ENCODE peak calls at places on chromosomes 13 and 19, in eight cellular contexts. One of them, this sample, is unnamed.

GRCh38 chr19:51107406-51108065 is 673 bp downstream of the CTU1 start:
- DNase-seq in activated CD4-positive, alpha-beta T cell treated with anti-CD3 and anti-CD28 coated beads, Interleukin-2, amount 50 U/mL, for 1 hour: peak; percentile 8
- DNase-seq in stimulated activated CD4-positive, alpha-beta T cell treated with anti-CD3 and anti-CD28 coated beads, Interleukin-2, amount 100 ng/mL, for 48 hours: no peak
- DNase-seq in PC-9: no peak
- DNase-seq in AG10803: peak; percentile 21
- DNase-seq in heart left ventricle: no peak
- DNase-seq in brain microvascular endothelial cell: peak; percentile 25
- DNase-seq in IMR-90: peak; percentile 20
- DNase-seq in this sample: no peak

GRCh38 chr13:112638157-112638750 is 50.3 kb upstream of the TUBGCP3 start:
- DNase-seq in activated CD4-positive, alpha-beta T cell treated with anti-CD3 and anti-CD28 coated beads, Interleukin-2, amount 50 U/mL, for 1 hour: no peak
- DNase-seq in stimulated activated CD4-positive, alpha-beta T cell treated with anti-CD3 and anti-CD28 coated beads, Interleukin-2, amount 100 ng/mL, for 48 hours: no peak
- DNase-seq in PC-9: no peak
- DNase-seq in AG10803: no peak
- DNase-seq in heart left ventricle: no peak
- DNase-seq in brain microvascular endothelial cell: no peak
- DNase-seq in IMR-90: no peak
- DNase-seq in this sample: no peak

GRCh38 chr13:42680748-42681147 is 100.6 kb upstream of the FAM216B start:
- DNase-seq in activated CD4-positive, alpha-beta T cell treated with anti-CD3 and anti-CD28 coated beads, Interleukin-2, amount 50 U/mL, for 1 hour: no peak
- DNase-seq in stimulated activated CD4-positive, alpha-beta T cell treated with anti-CD3 and anti-CD28 coated beads, Interleukin-2, amount 100 ng/mL, for 48 hours: no peak
- DNase-seq in PC-9: no peak
- DNase-seq in AG10803: no peak
- DNase-seq in heart left ventricle: no peak
- DNase-seq in brain microvascular endothelial cell: no peak
- DNase-seq in IMR-90: no peak
- DNase-seq in this sample: no peak

GRCh38 chr19:1069009-1069779 is 2.2 kb downstream of the ARHGAP45 start:
- DNase-seq in activated CD4-positive, alpha-beta T cell treated with anti-CD3 and anti-CD28 coated beads, Interleukin-2, amount 50 U/mL, for 1 hour: peak; percentile 70
- DNase-seq in stimulated activated CD4-positive, alpha-beta T cell treated with anti-CD3 and anti-CD28 coated beads, Interleukin-2, amount 100 ng/mL, for 48 hours: no peak
- DNase-seq in PC-9: no peak
- DNase-seq in AG10803: no peak
- DNase-seq in heart left ventricle: peak; percentile 61
- DNase-seq in brain microvascular endothelial cell: no peak
- DNase-seq in IMR-90: no peak
- DNase-seq in this sample: no peak

GRCh38 chr19:54165222-54165621 is 5.7 kb upstream of the LENG1 start:
- DNase-seq in activated CD4-positive, alpha-beta T cell treated with anti-CD3 and anti-CD28 coated beads, Interleukin-2, amount 50 U/mL, for 1 hour: no peak
- DNase-seq in stimulated activated CD4-positive, alpha-beta T cell treated with anti-CD3 and anti-CD28 coated beads, Interleukin-2, amount 100 ng/mL, for 48 hours: no peak
- DNase-seq in PC-9: no peak
- DNase-seq in AG10803: no peak
- DNase-seq in heart left ventricle: no peak
- DNase-seq in brain microvascular endothelial cell: no peak
- DNase-seq in IMR-90: no peak
- DNase-seq in this sample: no peak

GRCh38 chr13:110593430-110594130 is 21.8 kb upstream of the NAXD start:
- DNase-seq in activated CD4-positive, alpha-beta T cell treated with anti-CD3 and anti-CD28 coated beads, Interleukin-2, amount 50 U/mL, for 1 hour: no peak
- DNase-seq in stimulated activated CD4-positive, alpha-beta T cell treated with anti-CD3 and anti-CD28 coated beads, Interleukin-2, amount 100 ng/mL, for 48 hours: no peak
- DNase-seq in PC-9: peak; percentile 59
- DNase-seq in AG10803: peak; percentile 54
- DNase-seq in heart left ventricle: no peak
- DNase-seq in brain microvascular endothelial cell: peak; percentile 27
- DNase-seq in IMR-90: peak; percentile 57
- DNase-seq in this sample: no peak

GRCh38 chr19:11203194-11204075 is 6.1 kb upstream of the KANK2 start:
- DNase-seq in activated CD4-positive, alpha-beta T cell treated with anti-CD3 and anti-CD28 coated beads, Interleukin-2, amount 50 U/mL, for 1 hour: peak; percentile 17
- DNase-seq in stimulated activated CD4-positive, alpha-beta T cell treated with anti-CD3 and anti-CD28 coated beads, Interleukin-2, amount 100 ng/mL, for 48 hours: peak; percentile 30
- DNase-seq in PC-9: peak; percentile 69
- DNase-seq in AG10803: peak; percentile 83
- DNase-seq in heart left ventricle: peak; percentile 85
- DNase-seq in brain microvascular endothelial cell: peak; percentile 40
- DNase-seq in IMR-90: peak; percentile 71
- DNase-seq in this sample: peak; percentile 53

GRCh38 chr19:53774011-53774410 is 50.1 kb downstream of the NLRP12 start:
- DNase-seq in activated CD4-positive, alpha-beta T cell treated with anti-CD3 and anti-CD28 coated beads, Interleukin-2, amount 50 U/mL, for 1 hour: no peak
- DNase-seq in stimulated activated CD4-positive, alpha-beta T cell treated with anti-CD3 and anti-CD28 coated beads, Interleukin-2, amount 100 ng/mL, for 48 hours: no peak
- DNase-seq in PC-9: no peak
- DNase-seq in AG10803: no peak
- DNase-seq in heart left ventricle: no peak
- DNase-seq in brain microvascular endothelial cell: no peak
- DNase-seq in IMR-90: no peak
- DNase-seq in this sample: no peak

GRCh38 chr19:57477191-57478008 is at the start of gene ZNF772:
- DNase-seq in activated CD4-positive, alpha-beta T cell treated with anti-CD3 and anti-CD28 coated beads, Interleukin-2, amount 50 U/mL, for 1 hour: peak; percentile 89
- DNase-seq in stimulated activated CD4-positive, alpha-beta T cell treated with anti-CD3 and anti-CD28 coated beads, Interleukin-2, amount 100 ng/mL, for 48 hours: peak; percentile 82
- DNase-seq in PC-9: peak; percentile 94
- DNase-seq in AG10803: peak; percentile 92
- DNase-seq in heart left ventricle: peak; percentile 96
- DNase-seq in brain microvascular endothelial cell: peak; percentile 96
- DNase-seq in IMR-90: peak; percentile 96
- DNase-seq in this sample: peak; percentile 92

GRCh38 chr13:41467546-41467945 is 10.2 kb downstream of the RGCC start:
- DNase-seq in activated CD4-positive, alpha-beta T cell treated with anti-CD3 and anti-CD28 coated beads, Interleukin-2, amount 50 U/mL, for 1 hour: no peak
- DNase-seq in stimulated activated CD4-positive, alpha-beta T cell treated with anti-CD3 and anti-CD28 coated beads, Interleukin-2, amount 100 ng/mL, for 48 hours: no peak
- DNase-seq in PC-9: no peak
- DNase-seq in AG10803: no peak
- DNase-seq in heart left ventricle: no peak
- DNase-seq in brain microvascular endothelial cell: no peak
- DNase-seq in IMR-90: no peak
- DNase-seq in this sample: no peak

GRCh38 chr19:41000310-41000737 is 9.2 kb downstream of the CYP2B6 start:
- DNase-seq in activated CD4-positive, alpha-beta T cell treated with anti-CD3 and anti-CD28 coated beads, Interleukin-2, amount 50 U/mL, for 1 hour: no peak
- DNase-seq in stimulated activated CD4-positive, alpha-beta T cell treated with anti-CD3 and anti-CD28 coated beads, Interleukin-2, amount 100 ng/mL, for 48 hours: no peak
- DNase-seq in PC-9: peak; percentile 94
- DNase-seq in AG10803: no peak
- DNase-seq in heart left ventricle: no peak
- DNase-seq in brain microvascular endothelial cell: no peak
- DNase-seq in IMR-90: no peak
- DNase-seq in this sample: no peak

GRCh38 chr13:29359181-29359580 is 236.3 kb downstream of the SLC7A1 start:
- DNase-seq in activated CD4-positive, alpha-beta T cell treated with anti-CD3 and anti-CD28 coated beads, Interleukin-2, amount 50 U/mL, for 1 hour: no peak
- DNase-seq in stimulated activated CD4-positive, alpha-beta T cell treated with anti-CD3 and anti-CD28 coated beads, Interleukin-2, amount 100 ng/mL, for 48 hours: no peak
- DNase-seq in PC-9: no peak
- DNase-seq in AG10803: no peak
- DNase-seq in heart left ventricle: no peak
- DNase-seq in brain microvascular endothelial cell: no peak
- DNase-seq in IMR-90: no peak
- DNase-seq in this sample: no peak

GRCh38 chr13:51590966-51591627 is 6.8 kb downstream of the WDFY2 start:
- DNase-seq in activated CD4-positive, alpha-beta T cell treated with anti-CD3 and anti-CD28 coated beads, Interleukin-2, amount 50 U/mL, for 1 hour: no peak
- DNase-seq in stimulated activated CD4-positive, alpha-beta T cell treated with anti-CD3 and anti-CD28 coated beads, Interleukin-2, amount 100 ng/mL, for 48 hours: no peak
- DNase-seq in PC-9: peak; percentile 94
- DNase-seq in AG10803: peak; percentile 99
- DNase-seq in heart left ventricle: peak; percentile 14
- DNase-seq in brain microvascular endothelial cell: peak; percentile 80
- DNase-seq in IMR-90: peak; percentile 90
- DNase-seq in this sample: no peak

GRCh38 chr13:30743319-30744055 is 8.1 kb downstream of the ALOX5AP start:
- DNase-seq in activated CD4-positive, alpha-beta T cell treated with anti-CD3 and anti-CD28 coated beads, Interleukin-2, amount 50 U/mL, for 1 hour: no peak
- DNase-seq in stimulated activated CD4-positive, alpha-beta T cell treated with anti-CD3 and anti-CD28 coated beads, Interleukin-2, amount 100 ng/mL, for 48 hours: no peak
- DNase-seq in PC-9: peak; percentile 98
- DNase-seq in AG10803: peak; percentile 97
- DNase-seq in heart left ventricle: no peak
- DNase-seq in brain microvascular endothelial cell: peak; percentile 99
- DNase-seq in IMR-90: peak; percentile 99
- DNase-seq in this sample: no peak

GRCh38 chr19:38359242-38360021 is 14.9 kb upstream of the PSMD8 start:
- DNase-seq in activated CD4-positive, alpha-beta T cell treated with anti-CD3 and anti-CD28 coated beads, Interleukin-2, amount 50 U/mL, for 1 hour: no peak
- DNase-seq in stimulated activated CD4-positive, alpha-beta T cell treated with anti-CD3 and anti-CD28 coated beads, Interleukin-2, amount 100 ng/mL, for 48 hours: no peak
- DNase-seq in PC-9: no peak
- DNase-seq in AG10803: no peak
- DNase-seq in heart left ventricle: no peak
- DNase-seq in brain microvascular endothelial cell: no peak
- DNase-seq in IMR-90: no peak
- DNase-seq in this sample: no peak

This sample was measured in neuronal stem cell.